ENCODE peak calls at places on chromosomes 13 and 19, in nine cellular contexts. One of them, this sample, is unnamed.

GRCh38 chr19:1082165-1082927 is 12.8 kb downstream of the POLR2E start:
- DNase-seq in CD8-positive, alpha-beta memory T cell: peak
- DNase-seq in iPS DF 6.9: no peak
- DNase-seq in WERI-Rb-1: peak
- DNase-seq in sigmoid colon: no peak
- DNase-seq in fibroblast of the aortic adventitia: peak
- DNase-seq in GM23248: peak
- DNase-seq in endodermal cell: peak
- DNase-seq in pancreas: peak
- DNase-seq in this sample: peak

GRCh38 chr13:72218966-72219365 is 352.0 kb upstream of the DACH1 start:
- DNase-seq in endodermal cell: no peak
- DNase-seq in pancreas: no peak
- DNase-seq in WERI-Rb-1: no peak
- DNase-seq in GM23248: no peak
- DNase-seq in sigmoid colon: no peak
- DNase-seq in iPS DF 6.9: no peak
- DNase-seq in fibroblast of the aortic adventitia: no peak
- DNase-seq in CD8-positive, alpha-beta memory T cell: no peak
- DNase-seq in this sample: no peak

GRCh38 chr13:20994441-20994821 is 67.0 kb downstream of the LATS2 start:
- DNase-seq in sigmoid colon: no peak
- DNase-seq in CD8-positive, alpha-beta memory T cell: no peak
- DNase-seq in fibroblast of the aortic adventitia: no peak
- DNase-seq in WERI-Rb-1: no peak
- DNase-seq in GM23248: no peak
- DNase-seq in iPS DF 6.9: no peak
- DNase-seq in pancreas: peak
- DNase-seq in endodermal cell: peak
- DNase-seq in this sample: no peak

GRCh38 chr13:110334841-110335490 is 27.9 kb downstream of the COL4A2 start:
- DNase-seq in CD8-positive, alpha-beta memory T cell: no peak
- DNase-seq in iPS DF 6.9: no peak
- DNase-seq in WERI-Rb-1: no peak
- DNase-seq in sigmoid colon: no peak
- DNase-seq in fibroblast of the aortic adventitia: peak
- DNase-seq in pancreas: no peak
- DNase-seq in endodermal cell: no peak
- DNase-seq in GM23248: no peak
- DNase-seq in this sample: no peak

GRCh38 chr19:1618157-1619093 is 13.2 kb upstream of the UQCR11 start:
- DNase-seq in WERI-Rb-1: peak
- DNase-seq in endodermal cell: peak
- DNase-seq in GM23248: peak
- DNase-seq in pancreas: peak
- DNase-seq in iPS DF 6.9: peak
- DNase-seq in sigmoid colon: no peak
- DNase-seq in CD8-positive, alpha-beta memory T cell: no peak
- DNase-seq in fibroblast of the aortic adventitia: peak
- DNase-seq in this sample: peak

GRCh38 chr13:95593462-95593861 is 40.9 kb downstream of the CLDN10 start:
- DNase-seq in pancreas: no peak
- DNase-seq in WERI-Rb-1: no peak
- DNase-seq in fibroblast of the aortic adventitia: no peak
- DNase-seq in CD8-positive, alpha-beta memory T cell: no peak
- DNase-seq in GM23248: no peak
- DNase-seq in endodermal cell: no peak
- DNase-seq in iPS DF 6.9: no peak
- DNase-seq in sigmoid colon: no peak
- DNase-seq in this sample: no peak

GRCh38 chr13:43132228-43132627 is 108.8 kb downstream of the DNAJC15 start:
- DNase-seq in WERI-Rb-1: peak
- DNase-seq in sigmoid colon: no peak
- DNase-seq in CD8-positive, alpha-beta memory T cell: no peak
- DNase-seq in fibroblast of the aortic adventitia: peak
- DNase-seq in pancreas: no peak
- DNase-seq in endodermal cell: peak
- DNase-seq in GM23248: peak
- DNase-seq in iPS DF 6.9: peak
- DNase-seq in this sample: peak

GRCh38 chr13:102596147-102597028 is at the start of gene TPP2:
- DNase-seq in sigmoid colon: peak
- DNase-seq in GM23248: peak
- DNase-seq in fibroblast of the aortic adventitia: peak
- DNase-seq in pancreas: peak
- DNase-seq in CD8-positive, alpha-beta memory T cell: peak
- DNase-seq in WERI-Rb-1: peak
- DNase-seq in iPS DF 6.9: peak
- DNase-seq in endodermal cell: peak
- DNase-seq in this sample: peak

GRCh38 chr19:48421548-48421947 is 24.2 kb upstream of the GRWD1 start:
- DNase-seq in WERI-Rb-1: no peak
- DNase-seq in sigmoid colon: no peak
- DNase-seq in pancreas: no peak
- DNase-seq in CD8-positive, alpha-beta memory T cell: no peak
- DNase-seq in endodermal cell: no peak
- DNase-seq in GM23248: peak
- DNase-seq in fibroblast of the aortic adventitia: peak
- DNase-seq in iPS DF 6.9: no peak
- DNase-seq in this sample: no peak

GRCh38 chr13:110113284-110113764 is 193.6 kb downstream of the COL4A1 start:
- DNase-seq in iPS DF 6.9: no peak
- DNase-seq in GM23248: peak
- DNase-seq in WERI-Rb-1: no peak
- DNase-seq in endodermal cell: no peak
- DNase-seq in pancreas: no peak
- DNase-seq in sigmoid colon: no peak
- DNase-seq in fibroblast of the aortic adventitia: peak
- DNase-seq in CD8-positive, alpha-beta memory T cell: no peak
- DNase-seq in this sample: no peak

GRCh38 chr13:30881931-30882899 is 23.9 kb upstream of the MEDAG start:
- DNase-seq in CD8-positive, alpha-beta memory T cell: no peak
- DNase-seq in sigmoid colon: no peak
- DNase-seq in GM23248: peak
- DNase-seq in iPS DF 6.9: no peak
- DNase-seq in pancreas: no peak
- DNase-seq in fibroblast of the aortic adventitia: no peak
- DNase-seq in endodermal cell: no peak
- DNase-seq in WERI-Rb-1: no peak
- DNase-seq in this sample: no peak

GRCh38 chr13:79492918-79493594 is 12.1 kb downstream of the NDFIP2 start:
- DNase-seq in endodermal cell: no peak
- DNase-seq in CD8-positive, alpha-beta memory T cell: no peak
- DNase-seq in WERI-Rb-1: no peak
- DNase-seq in sigmoid colon: no peak
- DNase-seq in GM23248: no peak
- DNase-seq in fibroblast of the aortic adventitia: no peak
- DNase-seq in iPS DF 6.9: no peak
- DNase-seq in pancreas: no peak
- DNase-seq in this sample: no peak

GRCh38 chr13:99981115-99982020 is at the start of gene ZIC2:
- DNase-seq in CD8-positive, alpha-beta memory T cell: no peak
- DNase-seq in endodermal cell: peak
- DNase-seq in iPS DF 6.9: no peak
- DNase-seq in GM23248: peak
- DNase-seq in pancreas: peak
- DNase-seq in fibroblast of the aortic adventitia: no peak
- DNase-seq in WERI-Rb-1: peak
- DNase-seq in sigmoid colon: no peak
- DNase-seq in this sample: peak

GRCh38 chr13:27104606-27105005 is 67.0 kb downstream of the USP12 start:
- DNase-seq in endodermal cell: no peak
- DNase-seq in WERI-Rb-1: no peak
- DNase-seq in fibroblast of the aortic adventitia: no peak
- DNase-seq in GM23248: no peak
- DNase-seq in pancreas: no peak
- DNase-seq in sigmoid colon: no peak
- DNase-seq in iPS DF 6.9: no peak
- DNase-seq in CD8-positive, alpha-beta memory T cell: no peak
- DNase-seq in this sample: no peak

GRCh38 chr13:51816604-51817254 is 12.8 kb upstream of the DHRS12 start:
- DNase-seq in pancreas: no peak
- DNase-seq in sigmoid colon: no peak
- DNase-seq in WERI-Rb-1: no peak
- DNase-seq in iPS DF 6.9: no peak
- DNase-seq in GM23248: no peak
- DNase-seq in CD8-positive, alpha-beta memory T cell: no peak
- DNase-seq in endodermal cell: no peak
- DNase-seq in fibroblast of the aortic adventitia: no peak
- DNase-seq in this sample: no peak
- H3K4me3 ChIP-seq in pancreas: no peak
- H3K4me3 ChIP-seq in sigmoid colon: no peak
- H3K4me3 ChIP-seq in WERI-Rb-1: no peak
- H3K4me3 ChIP-seq in iPS DF 6.9: no peak
- H3K4me3 ChIP-seq in GM23248: no peak
- H3K4me3 ChIP-seq in CD8-positive, alpha-beta memory T cell: no peak
- H3K4me3 ChIP-seq in endodermal cell: no peak
- H3K4me3 ChIP-seq in fibroblast of the aortic adventitia: no peak
- H3K4me3 ChIP-seq in this sample: no peak

GRCh38 chr19:3605770-3606169 is 905 bp downstream of the TBXA2R start:
- DNase-seq in CD8-positive, alpha-beta memory T cell: no peak
- DNase-seq in pancreas: no peak
- DNase-seq in fibroblast of the aortic adventitia: peak
- DNase-seq in GM23248: no peak
- DNase-seq in endodermal cell: no peak
- DNase-seq in WERI-Rb-1: no peak
- DNase-seq in sigmoid colon: no peak
- DNase-seq in iPS DF 6.9: no peak
- DNase-seq in this sample: no peak
- H3K4me3 ChIP-seq in CD8-positive, alpha-beta memory T cell: peak
- H3K4me3 ChIP-seq in pancreas: no peak
- H3K4me3 ChIP-seq in fibroblast of the aortic adventitia: peak
- H3K4me3 ChIP-seq in GM23248: peak
- H3K4me3 ChIP-seq in endodermal cell: peak
- H3K4me3 ChIP-seq in WERI-Rb-1: peak
- H3K4me3 ChIP-seq in sigmoid colon: peak
- H3K4me3 ChIP-seq in iPS DF 6.9: no peak
- H3K4me3 ChIP-seq in this sample: peak

GRCh38 chr13:67662997-67663396 is 432.9 kb upstream of the PCDH9 start:
- DNase-seq in iPS DF 6.9: no peak
- DNase-seq in CD8-positive, alpha-beta memory T cell: no peak
- DNase-seq in GM23248: no peak
- DNase-seq in endodermal cell: no peak
- DNase-seq in fibroblast of the aortic adventitia: no peak
- DNase-seq in pancreas: no peak
- DNase-seq in sigmoid colon: no peak
- DNase-seq in WERI-Rb-1: no peak
- DNase-seq in this sample: no peak
- H3K4me3 ChIP-seq in iPS DF 6.9: no peak
- H3K4me3 ChIP-seq in CD8-positive, alpha-beta memory T cell: no peak
- H3K4me3 ChIP-seq in GM23248: no peak
- H3K4me3 ChIP-seq in endodermal cell: no peak
- H3K4me3 ChIP-seq in fibroblast of the aortic adventitia: no peak
- H3K4me3 ChIP-seq in pancreas: no peak
- H3K4me3 ChIP-seq in sigmoid colon: no peak
- H3K4me3 ChIP-seq in WERI-Rb-1: no peak
- H3K4me3 ChIP-seq in this sample: no peak

DNA sequence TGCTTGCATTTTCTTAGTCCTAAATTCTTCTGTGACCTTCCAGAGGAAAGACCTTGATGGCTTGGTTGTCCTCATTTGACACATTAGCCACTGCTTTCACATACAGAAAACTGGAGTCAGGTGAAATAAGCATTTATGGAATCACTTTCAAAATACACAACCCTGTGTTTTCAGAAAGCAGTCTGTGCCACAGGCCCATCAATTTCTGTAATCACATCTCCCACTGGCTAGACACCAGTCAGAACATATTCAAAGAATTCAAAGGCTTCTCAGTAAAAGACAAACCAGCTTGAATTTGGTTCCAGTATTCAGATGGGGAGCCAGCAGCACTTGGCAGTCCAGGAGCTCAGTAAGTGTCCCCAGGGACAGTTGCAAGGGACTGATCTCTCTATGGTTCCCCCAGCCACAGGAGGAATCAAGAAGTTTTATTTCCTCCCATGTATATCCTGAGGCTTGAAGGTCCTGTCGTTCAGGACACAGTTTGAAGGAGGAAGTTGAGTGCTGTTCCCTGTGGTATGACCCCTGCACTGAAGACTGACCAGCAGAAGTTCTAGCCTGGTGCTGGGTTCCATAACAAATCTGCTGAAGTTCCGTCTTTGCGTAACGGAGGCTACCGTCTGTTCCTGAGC is 214.3 kb downstream of the FOXO1 start:
- DNase-seq in pancreas: no peak
- DNase-seq in endodermal cell: no peak
- DNase-seq in CD8-positive, alpha-beta memory T cell: no peak
- DNase-seq in GM23248: no peak
- DNase-seq in sigmoid colon: no peak
- DNase-seq in fibroblast of the aortic adventitia: no peak
- DNase-seq in iPS DF 6.9: no peak
- DNase-seq in WERI-Rb-1: no peak
- DNase-seq in this sample: no peak
- H3K4me3 ChIP-seq in pancreas: no peak
- H3K4me3 ChIP-seq in endodermal cell: no peak
- H3K4me3 ChIP-seq in CD8-positive, alpha-beta memory T cell: no peak
- H3K4me3 ChIP-seq in GM23248: no peak
- H3K4me3 ChIP-seq in sigmoid colon: no peak
- H3K4me3 ChIP-seq in fibroblast of the aortic adventitia: no peak
- H3K4me3 ChIP-seq in iPS DF 6.9: no peak
- H3K4me3 ChIP-seq in WERI-Rb-1: no peak
- H3K4me3 ChIP-seq in this sample: no peak

GRCh38 chr13:108495686-108496363 is 133.6 kb upstream of the MYO16 start:
- DNase-seq in pancreas: peak
- DNase-seq in WERI-Rb-1: peak
- DNase-seq in iPS DF 6.9: no peak
- DNase-seq in GM23248: no peak
- DNase-seq in fibroblast of the aortic adventitia: no peak
- DNase-seq in endodermal cell: peak
- DNase-seq in sigmoid colon: no peak
- DNase-seq in CD8-positive, alpha-beta memory T cell: no peak
- DNase-seq in this sample: peak

GRCh38 chr13:108496364-108497215 is 132.8 kb upstream of the MYO16 start:
- DNase-seq in WERI-Rb-1: no peak
- DNase-seq in fibroblast of the aortic adventitia: no peak
- DNase-seq in endodermal cell: peak
- DNase-seq in GM23248: no peak
- DNase-seq in pancreas: no peak
- DNase-seq in iPS DF 6.9: no peak
- DNase-seq in CD8-positive, alpha-beta memory T cell: no peak
- DNase-seq in sigmoid colon: no peak
- DNase-seq in this sample: peak

DNA sequence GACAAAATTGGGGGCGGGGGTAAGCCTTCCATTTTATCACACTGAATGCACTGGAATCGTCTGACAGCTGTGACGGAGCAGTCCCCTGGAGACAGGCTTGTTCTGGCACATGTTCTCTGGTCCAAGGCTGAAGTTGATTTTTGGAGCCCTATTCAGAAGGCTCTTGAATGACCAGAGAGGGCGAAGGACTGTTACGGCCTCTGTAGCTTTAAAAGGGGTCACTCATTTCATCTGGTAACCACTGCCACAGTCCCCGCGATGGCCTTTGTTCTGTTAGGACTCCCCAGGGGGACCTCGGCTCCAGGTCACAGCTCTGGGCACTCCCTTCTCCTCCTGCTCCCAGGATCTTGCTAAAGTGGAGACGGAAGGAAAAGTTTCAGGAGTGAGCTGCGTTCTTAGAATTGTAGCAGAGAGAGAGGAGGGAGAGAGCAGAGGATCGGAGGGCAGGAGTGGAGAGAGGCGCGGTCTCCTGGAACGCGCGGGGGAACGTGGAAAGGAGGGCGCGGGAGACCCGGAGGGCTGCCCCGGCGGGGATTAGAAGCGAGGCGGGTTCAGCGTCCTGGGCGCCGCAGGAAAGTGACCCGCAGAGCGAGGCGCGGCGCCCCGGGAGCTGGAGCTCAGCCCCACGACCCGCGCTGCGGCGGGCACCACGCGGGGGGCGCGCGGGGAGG is 134.3 kb upstream of the MYO16 start:
- DNase-seq in pancreas: no peak
- DNase-seq in fibroblast of the aortic adventitia: no peak
- DNase-seq in WERI-Rb-1: no peak
- DNase-seq in iPS DF 6.9: no peak
- DNase-seq in CD8-positive, alpha-beta memory T cell: no peak
- DNase-seq in endodermal cell: peak
- DNase-seq in GM23248: no peak
- DNase-seq in sigmoid colon: no peak
- DNase-seq in this sample: peak
- H3K4me3 ChIP-seq in pancreas: no peak
- H3K4me3 ChIP-seq in fibroblast of the aortic adventitia: no peak
- H3K4me3 ChIP-seq in WERI-Rb-1: peak
- H3K4me3 ChIP-seq in iPS DF 6.9: peak
- H3K4me3 ChIP-seq in CD8-positive, alpha-beta memory T cell: no peak
- H3K4me3 ChIP-seq in endodermal cell: peak
- H3K4me3 ChIP-seq in GM23248: no peak
- H3K4me3 ChIP-seq in sigmoid colon: no peak
- H3K4me3 ChIP-seq in this sample: peak